ENCODE peak calls at places on chromosomes 13 and 19, in six cellular contexts. One of them, this sample, is unnamed.

GRCh38 chr13:22594041-22594440 is 586.7 kb upstream of the SGCG start:
- DNase-seq in bronchial epithelial cell: no peak
- DNase-seq in breast epithelium: no peak
- DNase-seq in fibroblast of lung: no peak
- DNase-seq in ovary: no peak
- DNase-seq in fibroblast of villous mesenchyme: no peak
- DNase-seq in this sample: no peak

GRCh38 chr13:113785051-113786010 is 26.3 kb downstream of the TMEM255B start:
- DNase-seq in bronchial epithelial cell: peak
- DNase-seq in breast epithelium: no peak
- DNase-seq in ovary: no peak
- DNase-seq in fibroblast of villous mesenchyme: peak
- DNase-seq in fibroblast of lung: peak
- DNase-seq in this sample: no peak

GRCh38 chr19:34259367-34259865 is 5.1 kb downstream of the GARRE1 start:
- DNase-seq in ovary: no peak
- DNase-seq in bronchial epithelial cell: no peak
- DNase-seq in fibroblast of villous mesenchyme: peak
- DNase-seq in breast epithelium: no peak
- DNase-seq in fibroblast of lung: no peak
- DNase-seq in this sample: peak

GRCh38 chr13:105202384-105202783 is 1333.1 kb downstream of the EFNB2 start:
- DNase-seq in fibroblast of lung: peak
- DNase-seq in fibroblast of villous mesenchyme: peak
- DNase-seq in breast epithelium: no peak
- DNase-seq in ovary: no peak
- DNase-seq in bronchial epithelial cell: peak
- DNase-seq in this sample: no peak

GRCh38 chr19:33207903-33208302 is 13.8 kb downstream of the LRP3 start:
- DNase-seq in fibroblast of villous mesenchyme: no peak
- DNase-seq in ovary: no peak
- DNase-seq in breast epithelium: no peak
- DNase-seq in bronchial epithelial cell: no peak
- DNase-seq in fibroblast of lung: no peak
- DNase-seq in this sample: no peak

GRCh38 chr19:27793128-27793643 is 1419.8 kb downstream of the UQCRFS1 start:
- DNase-seq in ovary: peak
- DNase-seq in fibroblast of villous mesenchyme: peak
- DNase-seq in breast epithelium: peak
- DNase-seq in fibroblast of lung: peak
- DNase-seq in bronchial epithelial cell: peak
- DNase-seq in this sample: peak

GRCh38 chr13:111431241-111431640 is 110.8 kb downstream of the TEX29 start:
- DNase-seq in bronchial epithelial cell: no peak
- DNase-seq in fibroblast of lung: no peak
- DNase-seq in breast epithelium: no peak
- DNase-seq in fibroblast of villous mesenchyme: no peak
- DNase-seq in ovary: no peak
- DNase-seq in this sample: no peak

GRCh38 chr13:75596657-75597182 is 39.4 kb upstream of the LMO7 start:
- DNase-seq in bronchial epithelial cell: no peak
- DNase-seq in fibroblast of villous mesenchyme: no peak
- DNase-seq in ovary: no peak
- DNase-seq in fibroblast of lung: no peak
- DNase-seq in breast epithelium: no peak
- DNase-seq in this sample: no peak

GRCh38 chr13:42333613-42334328 is 61.8 kb downstream of the AKAP11 start:
- DNase-seq in bronchial epithelial cell: peak
- DNase-seq in fibroblast of villous mesenchyme: peak
- DNase-seq in fibroblast of lung: peak
- DNase-seq in breast epithelium: no peak
- DNase-seq in ovary: no peak
- DNase-seq in this sample: peak
- TF ChIP-seq CTCF in bronchial epithelial cell: peak
- TF ChIP-seq CTCF in fibroblast of villous mesenchyme: peak
- TF ChIP-seq CTCF in fibroblast of lung: peak
- TF ChIP-seq CTCF in breast epithelium: no peak
- TF ChIP-seq CTCF in ovary: no peak
- TF ChIP-seq CTCF in this sample: peak

GRCh38 chr19:45103625-45104319 is 10.8 kb downstream of the PPP1R37 start:
- DNase-seq in fibroblast of villous mesenchyme: no peak
- DNase-seq in breast epithelium: no peak
- DNase-seq in fibroblast of lung: no peak
- DNase-seq in bronchial epithelial cell: no peak
- DNase-seq in ovary: no peak
- DNase-seq in this sample: no peak
- H3K4me3 ChIP-seq in fibroblast of villous mesenchyme: no peak
- H3K4me3 ChIP-seq in breast epithelium: peak
- H3K4me3 ChIP-seq in fibroblast of lung: no peak
- H3K4me3 ChIP-seq in bronchial epithelial cell: no peak
- H3K4me3 ChIP-seq in ovary: no peak
- H3K4me3 ChIP-seq in this sample: no peak

GRCh38 chr19:11530432-11530831 is 1.5 kb upstream of the ECSIT start:
- DNase-seq in ovary: peak
- DNase-seq in fibroblast of lung: peak
- DNase-seq in bronchial epithelial cell: peak
- DNase-seq in breast epithelium: peak
- DNase-seq in fibroblast of villous mesenchyme: peak
- DNase-seq in this sample: peak
- TF ChIP-seq CTCF in ovary: no peak
- TF ChIP-seq CTCF in fibroblast of lung: peak
- TF ChIP-seq CTCF in bronchial epithelial cell: peak
- TF ChIP-seq CTCF in breast epithelium: no peak
- TF ChIP-seq CTCF in fibroblast of villous mesenchyme: peak
- TF ChIP-seq CTCF in this sample: peak

DNA sequence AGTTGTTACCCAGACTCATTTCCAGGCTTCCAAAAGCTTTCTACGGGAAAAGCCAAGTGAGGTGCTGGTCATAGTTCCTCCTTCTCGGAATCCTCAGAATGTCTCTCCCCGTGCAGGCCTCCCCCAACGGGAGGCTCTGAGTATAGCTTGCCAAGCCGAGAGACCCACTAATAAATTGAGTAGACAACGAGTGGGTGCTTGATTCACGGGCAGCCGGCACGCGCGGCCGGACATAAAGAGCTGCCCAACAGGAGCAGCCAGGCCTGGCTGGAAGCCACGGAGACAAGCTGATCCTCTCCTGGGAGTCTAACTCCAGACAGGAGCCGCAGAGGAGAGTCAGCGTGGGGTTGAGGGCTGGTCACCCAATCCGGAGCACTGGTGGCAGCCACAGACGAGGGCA is 43.4 kb upstream of the MEDAG start:
- DNase-seq in fibroblast of villous mesenchyme: peak
- DNase-seq in fibroblast of lung: no peak
- DNase-seq in breast epithelium: peak
- DNase-seq in bronchial epithelial cell: no peak
- DNase-seq in ovary: peak
- DNase-seq in this sample: no peak
- H3K4me3 ChIP-seq in fibroblast of villous mesenchyme: no peak
- H3K4me3 ChIP-seq in fibroblast of lung: no peak
- H3K4me3 ChIP-seq in breast epithelium: peak
- H3K4me3 ChIP-seq in bronchial epithelial cell: no peak
- H3K4me3 ChIP-seq in ovary: no peak
- H3K4me3 ChIP-seq in this sample: no peak

GRCh38 chr19:30719991-30720329 is 347.8 kb downstream of the ZNF536 start:
- DNase-seq in fibroblast of lung: peak
- DNase-seq in breast epithelium: no peak
- DNase-seq in ovary: peak
- DNase-seq in bronchial epithelial cell: no peak
- DNase-seq in fibroblast of villous mesenchyme: no peak
- DNase-seq in this sample: no peak

GRCh38 chr19:30717381-30717780 is 345.2 kb downstream of the ZNF536 start:
- DNase-seq in fibroblast of lung: no peak
- DNase-seq in fibroblast of villous mesenchyme: no peak
- DNase-seq in breast epithelium: no peak
- DNase-seq in ovary: no peak
- DNase-seq in bronchial epithelial cell: no peak
- DNase-seq in this sample: no peak

GRCh38 chr19:30718014-30718413 is 345.8 kb downstream of the ZNF536 start:
- DNase-seq in breast epithelium: no peak
- DNase-seq in fibroblast of villous mesenchyme: no peak
- DNase-seq in ovary: no peak
- DNase-seq in fibroblast of lung: no peak
- DNase-seq in bronchial epithelial cell: no peak
- DNase-seq in this sample: no peak

GRCh38 chr19:30718728-30719127 is 346.5 kb downstream of the ZNF536 start:
- DNase-seq in ovary: no peak
- DNase-seq in fibroblast of lung: no peak
- DNase-seq in fibroblast of villous mesenchyme: no peak
- DNase-seq in breast epithelium: no peak
- DNase-seq in bronchial epithelial cell: no peak
- DNase-seq in this sample: no peak

GRCh38 chr19:30719189-30719990 is 347.2 kb downstream of the ZNF536 start:
- DNase-seq in fibroblast of lung: peak
- DNase-seq in breast epithelium: no peak
- DNase-seq in bronchial epithelial cell: no peak
- DNase-seq in ovary: peak
- DNase-seq in fibroblast of villous mesenchyme: peak
- DNase-seq in this sample: no peak
- TF ChIP-seq CTCF in fibroblast of lung: no peak
- TF ChIP-seq CTCF in breast epithelium: no peak
- TF ChIP-seq CTCF in bronchial epithelial cell: no peak
- TF ChIP-seq CTCF in ovary: no peak
- TF ChIP-seq CTCF in fibroblast of villous mesenchyme: no peak
- TF ChIP-seq CTCF in this sample: peak

DNA sequence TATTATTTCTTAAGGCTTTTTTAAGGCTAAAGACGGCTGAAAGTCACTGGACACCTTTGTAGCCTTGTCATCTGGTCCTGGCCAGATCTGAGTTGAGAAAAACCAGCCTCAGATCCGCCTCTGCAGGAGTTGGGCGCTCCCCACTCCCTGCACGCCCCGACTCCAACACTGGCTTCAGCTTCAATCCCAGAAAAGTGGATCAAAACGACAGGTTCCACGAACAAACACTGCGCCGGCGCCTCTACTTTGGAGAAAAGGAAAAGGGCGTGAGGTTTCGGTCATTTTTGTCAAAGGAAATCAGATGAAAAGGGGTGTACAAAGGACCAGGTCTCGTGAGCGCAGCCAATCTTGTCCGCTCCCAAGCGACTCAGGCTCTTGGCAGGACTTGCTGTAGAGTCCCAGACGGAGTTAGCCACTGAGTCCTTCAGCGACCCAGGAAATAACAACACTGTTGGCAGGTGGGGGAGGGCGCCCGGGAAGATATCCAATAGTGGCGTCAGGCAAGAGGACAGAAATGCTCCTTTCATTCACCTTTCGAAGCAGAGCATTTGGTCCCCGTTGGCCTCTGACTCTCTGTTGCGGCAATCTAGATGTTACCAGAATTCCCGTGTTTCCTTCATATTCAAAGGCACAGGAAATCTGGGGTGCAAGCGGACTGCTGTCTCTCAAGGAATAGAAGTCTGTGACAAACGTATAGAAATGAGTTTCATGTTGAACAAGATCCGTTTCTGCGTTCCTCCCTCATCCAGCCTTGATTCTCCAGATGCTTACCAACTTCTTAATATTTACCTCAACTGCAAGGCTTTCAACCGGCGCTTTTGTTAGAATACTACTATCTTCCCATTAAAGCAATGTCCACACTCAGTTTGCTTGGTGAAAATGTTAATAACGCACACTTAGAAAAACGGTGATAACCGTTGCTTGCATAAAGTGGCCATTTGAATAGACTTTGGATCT is 1.8 kb upstream of the CCNA1 start:
- DNase-seq in ovary: no peak
- DNase-seq in breast epithelium: no peak
- DNase-seq in fibroblast of lung: no peak
- DNase-seq in fibroblast of villous mesenchyme: no peak
- DNase-seq in bronchial epithelial cell: no peak
- DNase-seq in this sample: no peak
- H3K4me3 ChIP-seq in ovary: no peak
- H3K4me3 ChIP-seq in breast epithelium: no peak
- H3K4me3 ChIP-seq in fibroblast of lung: peak
- H3K4me3 ChIP-seq in fibroblast of villous mesenchyme: no peak
- H3K4me3 ChIP-seq in bronchial epithelial cell: peak
- H3K4me3 ChIP-seq in this sample: no peak

GRCh38 chr13:21557995-21558394 is 46.0 kb downstream of the MICU2 start:
- DNase-seq in bronchial epithelial cell: peak
- DNase-seq in ovary: no peak
- DNase-seq in breast epithelium: no peak
- DNase-seq in fibroblast of villous mesenchyme: peak
- DNase-seq in fibroblast of lung: no peak
- DNase-seq in this sample: no peak
- TF ChIP-seq CTCF in bronchial epithelial cell: peak
- TF ChIP-seq CTCF in ovary: no peak
- TF ChIP-seq CTCF in breast epithelium: no peak
- TF ChIP-seq CTCF in fibroblast of villous mesenchyme: peak
- TF ChIP-seq CTCF in fibroblast of lung: peak
- TF ChIP-seq CTCF in this sample: peak

DNA sequence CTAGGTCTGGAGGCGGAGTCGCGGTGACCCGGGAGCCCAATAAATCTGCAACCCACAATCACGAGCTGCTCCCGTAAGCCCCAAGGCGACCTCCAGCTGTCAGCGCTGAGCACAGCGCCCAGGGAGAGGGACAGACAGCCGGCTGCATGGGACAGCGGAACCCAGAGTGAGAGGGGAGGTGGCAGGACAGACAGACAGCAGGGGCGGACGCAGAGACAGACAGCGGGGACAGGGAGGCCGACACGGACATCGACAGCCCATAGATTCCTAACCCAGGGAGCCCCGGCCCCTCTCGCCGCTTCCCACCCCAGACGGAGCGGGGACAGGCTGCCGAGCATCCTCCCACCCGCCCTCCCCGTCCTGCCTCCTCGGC is at the start of gene SLC5A5:
- DNase-seq in fibroblast of villous mesenchyme: no peak
- DNase-seq in breast epithelium: no peak
- DNase-seq in bronchial epithelial cell: no peak
- DNase-seq in fibroblast of lung: no peak
- DNase-seq in ovary: no peak
- DNase-seq in this sample: no peak
- H3K4me3 ChIP-seq in fibroblast of villous mesenchyme: no peak
- H3K4me3 ChIP-seq in breast epithelium: peak
- H3K4me3 ChIP-seq in bronchial epithelial cell: no peak
- H3K4me3 ChIP-seq in fibroblast of lung: no peak
- H3K4me3 ChIP-seq in ovary: no peak
- H3K4me3 ChIP-seq in this sample: no peak

DNA sequence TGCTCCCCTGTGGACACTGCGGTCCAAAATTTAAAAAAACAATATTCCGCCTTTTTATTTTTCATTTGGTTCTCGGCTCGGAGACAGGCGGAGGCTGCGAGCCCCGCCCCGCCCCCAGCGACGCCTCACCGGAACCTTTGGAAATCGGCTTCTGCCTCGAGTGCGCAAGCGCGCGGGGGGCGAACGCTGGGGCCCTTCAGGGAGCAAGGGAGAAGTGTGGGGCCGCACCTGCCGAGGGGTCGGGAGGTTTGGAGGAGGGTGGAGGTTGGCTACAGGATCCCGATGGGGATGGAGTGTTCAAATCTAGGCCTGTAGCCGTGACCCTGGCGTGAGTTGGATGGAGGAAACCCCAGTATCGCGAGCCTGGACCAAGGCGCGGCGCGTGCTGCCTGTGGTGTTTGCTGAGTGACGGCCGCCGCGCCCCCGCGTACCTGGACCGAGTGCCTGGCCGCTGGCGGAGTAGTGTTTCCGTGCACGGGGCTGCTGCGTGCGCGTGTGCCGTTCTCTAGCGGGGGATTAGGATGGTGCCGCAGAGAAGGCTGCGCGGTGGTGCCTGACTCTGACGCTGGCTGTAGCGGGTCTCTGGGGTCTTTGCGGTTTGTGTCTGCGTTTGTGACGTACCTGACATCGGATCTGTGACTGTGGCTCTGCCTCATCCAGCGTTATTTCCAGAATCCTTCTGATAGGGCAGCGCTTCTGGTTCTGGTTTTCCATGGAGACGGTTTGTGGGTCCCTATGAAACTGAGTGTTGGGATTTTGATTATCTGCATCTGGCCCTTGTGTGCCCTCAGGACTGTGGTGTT is 625 bp upstream of the ZFP30 start:
- DNase-seq in ovary: peak
- DNase-seq in fibroblast of lung: peak
- DNase-seq in bronchial epithelial cell: peak
- DNase-seq in breast epithelium: peak
- DNase-seq in fibroblast of villous mesenchyme: peak
- DNase-seq in this sample: peak
- TF ChIP-seq CTCF in ovary: peak
- TF ChIP-seq CTCF in fibroblast of lung: no peak
- TF ChIP-seq CTCF in bronchial epithelial cell: no peak
- TF ChIP-seq CTCF in breast epithelium: no peak
- TF ChIP-seq CTCF in fibroblast of villous mesenchyme: no peak
- TF ChIP-seq CTCF in this sample: no peak